ENCODE peak calls at places on chromosomes 3 and 15, in seven cellular contexts. One of them, this sample, is unnamed.

GRCh38 chr15:63503739-63504246 is 600 bp upstream of the USP3 start:
- DNase-seq in thoracic aorta: peak
- DNase-seq in mesothelial cell of epicardium: no peak
- DNase-seq in cardiac muscle cell: peak
- DNase-seq in mammary epithelial cell: peak
- DNase-seq in body of pancreas: peak
- DNase-seq in spleen: peak
- DNase-seq in this sample: no peak

GRCh38 chr15:81253846-81254245 is 57.2 kb downstream of the IL16 start:
- DNase-seq in body of pancreas: no peak
- DNase-seq in thoracic aorta: no peak
- DNase-seq in cardiac muscle cell: no peak
- DNase-seq in mesothelial cell of epicardium: no peak
- DNase-seq in spleen: no peak
- DNase-seq in mammary epithelial cell: no peak
- DNase-seq in this sample: no peak

GRCh38 chr3:120094776-120095225 is 554 bp upstream of the GSK3B start:
- DNase-seq in mesothelial cell of epicardium: no peak
- DNase-seq in body of pancreas: peak
- DNase-seq in spleen: peak
- DNase-seq in mammary epithelial cell: peak
- DNase-seq in cardiac muscle cell: peak
- DNase-seq in thoracic aorta: peak
- DNase-seq in this sample: peak

GRCh38 chr15:52678036-52678467 is 1.1 kb downstream of the ATOSA start:
- DNase-seq in spleen: peak
- DNase-seq in mammary epithelial cell: peak
- DNase-seq in mesothelial cell of epicardium: peak
- DNase-seq in thoracic aorta: peak
- DNase-seq in cardiac muscle cell: peak
- DNase-seq in body of pancreas: peak
- DNase-seq in this sample: no peak

GRCh38 chr3:158106773-158107461 is 697 bp upstream of the SHOX2 start:
- DNase-seq in thoracic aorta: no peak
- DNase-seq in mesothelial cell of epicardium: peak
- DNase-seq in spleen: peak
- DNase-seq in cardiac muscle cell: no peak
- DNase-seq in mammary epithelial cell: peak
- DNase-seq in body of pancreas: peak
- DNase-seq in this sample: no peak

GRCh38 chr3:53150247-53151085 is 10.5 kb upstream of the PRKCD start:
- DNase-seq in body of pancreas: peak
- DNase-seq in spleen: no peak
- DNase-seq in mesothelial cell of epicardium: no peak
- DNase-seq in cardiac muscle cell: no peak
- DNase-seq in thoracic aorta: no peak
- DNase-seq in mammary epithelial cell: peak
- DNase-seq in this sample: peak

GRCh38 chr15:69308949-69309348 is 10.2 kb downstream of the PAQR5 start:
- DNase-seq in cardiac muscle cell: no peak
- DNase-seq in spleen: no peak
- DNase-seq in mesothelial cell of epicardium: no peak
- DNase-seq in body of pancreas: no peak
- DNase-seq in thoracic aorta: no peak
- DNase-seq in mammary epithelial cell: no peak
- DNase-seq in this sample: no peak

GRCh38 chr3:131109156-131109555 is 82.5 kb downstream of the NEK11 start:
- DNase-seq in mammary epithelial cell: no peak
- DNase-seq in cardiac muscle cell: no peak
- DNase-seq in mesothelial cell of epicardium: no peak
- DNase-seq in thoracic aorta: no peak
- DNase-seq in spleen: no peak
- DNase-seq in body of pancreas: no peak
- DNase-seq in this sample: no peak

GRCh38 chr3:105615814-105616213 is 249.1 kb downstream of the ALCAM start:
- DNase-seq in cardiac muscle cell: no peak
- DNase-seq in spleen: no peak
- DNase-seq in thoracic aorta: no peak
- DNase-seq in mammary epithelial cell: no peak
- DNase-seq in body of pancreas: no peak
- DNase-seq in mesothelial cell of epicardium: no peak
- DNase-seq in this sample: no peak

GRCh38 chr15:31079519-31079918 is 22.0 kb downstream of the TRPM1 start:
- DNase-seq in body of pancreas: no peak
- DNase-seq in cardiac muscle cell: no peak
- DNase-seq in mesothelial cell of epicardium: no peak
- DNase-seq in mammary epithelial cell: peak
- DNase-seq in thoracic aorta: no peak
- DNase-seq in spleen: no peak
- DNase-seq in this sample: no peak

GRCh38 chr3:196117809-196118208 is 35.9 kb upstream of the TFRC start:
- DNase-seq in mesothelial cell of epicardium: no peak
- DNase-seq in mammary epithelial cell: no peak
- DNase-seq in cardiac muscle cell: no peak
- DNase-seq in body of pancreas: no peak
- DNase-seq in thoracic aorta: no peak
- DNase-seq in spleen: no peak
- DNase-seq in this sample: no peak

GRCh38 chr15:67105065-67105951 is 39.9 kb downstream of the SMAD3 start:
- DNase-seq in mesothelial cell of epicardium: no peak
- DNase-seq in mammary epithelial cell: peak
- DNase-seq in spleen: peak
- DNase-seq in thoracic aorta: peak
- DNase-seq in body of pancreas: peak
- DNase-seq in cardiac muscle cell: no peak
- DNase-seq in this sample: no peak

GRCh38 chr3:5569152-5569551 is 381.6 kb downstream of the EDEM1 start:
- DNase-seq in body of pancreas: no peak
- DNase-seq in mammary epithelial cell: no peak
- DNase-seq in mesothelial cell of epicardium: no peak
- DNase-seq in spleen: no peak
- DNase-seq in cardiac muscle cell: no peak
- DNase-seq in thoracic aorta: no peak
- DNase-seq in this sample: no peak

GRCh38 chr3:161409069-161409468 is 37.8 kb upstream of the SPTSSB start:
- DNase-seq in cardiac muscle cell: no peak
- DNase-seq in body of pancreas: peak
- DNase-seq in thoracic aorta: no peak
- DNase-seq in mesothelial cell of epicardium: no peak
- DNase-seq in mammary epithelial cell: peak
- DNase-seq in spleen: no peak
- DNase-seq in this sample: no peak

DNA sequence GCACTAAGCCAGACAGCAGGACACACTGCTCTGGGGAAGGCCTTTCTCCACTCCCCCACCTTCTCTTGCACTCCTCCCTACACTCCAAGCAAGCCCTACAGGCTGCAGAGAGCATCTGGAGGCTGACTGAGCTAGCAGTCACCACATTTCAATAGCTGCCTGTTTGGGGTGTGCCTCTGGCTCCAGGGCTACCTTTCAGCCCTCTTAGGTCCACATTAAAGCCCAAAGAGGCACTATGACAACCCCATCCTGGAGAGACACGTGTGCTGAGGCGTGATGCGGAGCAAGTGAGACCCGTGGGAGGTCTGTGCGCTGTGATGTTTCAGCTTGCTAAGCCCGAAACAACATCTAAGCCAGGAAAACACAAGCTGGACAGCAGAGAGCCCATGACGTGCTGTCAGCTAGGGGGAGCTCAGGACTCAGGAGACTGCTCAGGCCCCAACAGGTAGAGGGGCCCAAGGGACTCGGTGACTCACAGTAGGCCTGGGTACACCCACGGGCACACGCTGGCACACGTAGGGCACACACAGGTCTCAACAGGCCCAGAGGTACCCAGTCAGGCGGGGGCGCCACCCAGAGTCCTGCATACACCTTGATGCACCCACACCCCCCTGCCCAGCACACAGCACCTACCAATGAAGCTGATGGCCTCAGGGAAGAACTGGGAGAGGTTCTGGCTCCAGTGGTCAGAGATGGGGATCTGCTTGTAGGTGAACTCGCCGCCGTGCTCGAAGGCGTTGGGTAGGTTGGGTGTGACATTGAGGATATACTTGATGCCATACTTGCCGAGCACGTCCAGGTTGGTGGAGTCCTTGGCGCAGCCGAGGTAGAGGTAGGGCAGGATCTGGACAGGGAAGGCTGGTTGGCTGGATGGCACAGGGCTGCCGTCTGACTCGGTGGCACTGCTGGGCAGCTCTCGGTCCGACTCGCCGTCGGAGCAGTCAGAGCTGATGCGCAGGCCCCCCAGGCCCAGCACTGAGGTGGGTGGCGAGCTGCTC is 2.8 kb downstream of the DUSP7 start:
- DNase-seq in mammary epithelial cell: peak
- DNase-seq in mesothelial cell of epicardium: no peak
- DNase-seq in spleen: peak
- DNase-seq in body of pancreas: no peak
- DNase-seq in thoracic aorta: no peak
- DNase-seq in cardiac muscle cell: no peak
- DNase-seq in this sample: no peak
- TF ChIP-seq CTCF in mammary epithelial cell: peak
- TF ChIP-seq CTCF in mesothelial cell of epicardium: no peak
- TF ChIP-seq CTCF in spleen: no peak
- TF ChIP-seq CTCF in body of pancreas: no peak
- TF ChIP-seq CTCF in thoracic aorta: no peak
- TF ChIP-seq CTCF in cardiac muscle cell: peak
- TF ChIP-seq CTCF in this sample: peak

GRCh38 chr3:72041531-72041930 is 256.6 kb upstream of the PROK2 start:
- DNase-seq in cardiac muscle cell: no peak
- DNase-seq in spleen: no peak
- DNase-seq in body of pancreas: no peak
- DNase-seq in thoracic aorta: no peak
- DNase-seq in mesothelial cell of epicardium: no peak
- DNase-seq in mammary epithelial cell: no peak
- DNase-seq in this sample: no peak
- TF ChIP-seq CTCF in cardiac muscle cell: no peak
- TF ChIP-seq CTCF in spleen: no peak
- TF ChIP-seq CTCF in body of pancreas: no peak
- TF ChIP-seq CTCF in thoracic aorta: no peak
- TF ChIP-seq CTCF in mesothelial cell of epicardium: no peak
- TF ChIP-seq CTCF in mammary epithelial cell: no peak
- TF ChIP-seq CTCF in this sample: peak

DNA sequence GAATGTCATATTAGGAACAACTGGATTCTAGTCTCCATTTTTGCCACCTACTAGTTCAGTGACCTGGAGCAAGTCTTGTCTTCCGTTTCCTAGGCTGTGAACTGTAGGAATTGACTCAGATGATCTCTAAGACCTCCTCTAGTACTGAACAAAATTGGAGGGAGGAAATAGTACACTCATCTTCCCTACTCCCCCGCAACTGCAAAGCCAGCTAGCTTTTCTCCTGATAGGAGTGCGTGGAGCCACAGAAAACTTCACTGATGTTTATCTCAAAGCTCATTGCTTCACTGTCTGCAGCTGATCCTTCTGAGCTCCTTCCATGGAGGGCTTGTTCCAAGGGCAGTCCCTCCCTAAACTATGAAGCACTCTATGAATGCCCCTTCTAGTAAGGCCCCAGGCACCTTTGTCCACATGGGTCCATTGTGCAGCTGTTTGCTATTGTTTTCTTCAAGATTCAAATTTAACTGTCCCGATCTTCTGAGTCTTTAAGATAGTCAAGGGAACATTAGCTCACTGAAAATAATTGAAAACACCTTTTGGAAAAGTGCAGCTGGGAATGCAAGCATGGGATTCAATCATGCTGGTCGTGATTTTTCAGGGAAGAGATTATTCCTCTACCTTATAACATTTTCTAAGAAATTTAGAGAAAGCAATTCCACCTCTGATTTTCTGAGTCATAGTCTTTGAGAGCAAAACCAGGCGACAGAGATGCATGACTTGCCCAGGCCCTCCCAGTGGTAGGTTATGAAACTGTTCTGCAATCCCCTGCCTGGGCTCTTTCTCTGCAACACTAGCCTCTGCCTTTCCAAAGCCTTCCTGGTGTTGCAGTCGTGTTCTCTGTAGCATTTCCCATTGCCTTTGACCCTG is 24.3 kb downstream of the FILIP1L start:
- DNase-seq in mammary epithelial cell: peak
- DNase-seq in cardiac muscle cell: no peak
- DNase-seq in spleen: no peak
- DNase-seq in body of pancreas: no peak
- DNase-seq in mesothelial cell of epicardium: no peak
- DNase-seq in thoracic aorta: no peak
- DNase-seq in this sample: no peak
- TF ChIP-seq CTCF in mammary epithelial cell: peak
- TF ChIP-seq CTCF in cardiac muscle cell: peak
- TF ChIP-seq CTCF in spleen: peak
- TF ChIP-seq CTCF in body of pancreas: no peak
- TF ChIP-seq CTCF in mesothelial cell of epicardium: no peak
- TF ChIP-seq CTCF in thoracic aorta: peak
- TF ChIP-seq CTCF in this sample: peak

GRCh38 chr3:111618945-111619344 is 23.8 kb upstream of the ZBED2 start:
- DNase-seq in thoracic aorta: no peak
- DNase-seq in spleen: no peak
- DNase-seq in mammary epithelial cell: no peak
- DNase-seq in body of pancreas: no peak
- DNase-seq in mesothelial cell of epicardium: no peak
- DNase-seq in cardiac muscle cell: no peak
- DNase-seq in this sample: no peak

GRCh38 chr3:111619833-111620232 is 24.7 kb upstream of the ZBED2 start:
- DNase-seq in mesothelial cell of epicardium: no peak
- DNase-seq in cardiac muscle cell: no peak
- DNase-seq in spleen: no peak
- DNase-seq in body of pancreas: no peak
- DNase-seq in thoracic aorta: no peak
- DNase-seq in mammary epithelial cell: peak
- DNase-seq in this sample: no peak

GRCh38 chr3:111617912-111618601 is 22.9 kb upstream of the ZBED2 start:
- DNase-seq in mammary epithelial cell: peak
- DNase-seq in thoracic aorta: no peak
- DNase-seq in spleen: no peak
- DNase-seq in body of pancreas: no peak
- DNase-seq in mesothelial cell of epicardium: no peak
- DNase-seq in cardiac muscle cell: no peak
- DNase-seq in this sample: peak

GRCh38 chr3:111617406-111617805 is 22.3 kb upstream of the ZBED2 start:
- DNase-seq in body of pancreas: no peak
- DNase-seq in spleen: no peak
- DNase-seq in mammary epithelial cell: no peak
- DNase-seq in mesothelial cell of epicardium: no peak
- DNase-seq in cardiac muscle cell: no peak
- DNase-seq in thoracic aorta: no peak
- DNase-seq in this sample: no peak

GRCh38 chr3:111621535-111621934 is 26.4 kb upstream of the ZBED2 start:
- DNase-seq in spleen: no peak
- DNase-seq in thoracic aorta: no peak
- DNase-seq in body of pancreas: no peak
- DNase-seq in cardiac muscle cell: peak
- DNase-seq in mesothelial cell of epicardium: no peak
- DNase-seq in mammary epithelial cell: no peak
- DNase-seq in this sample: no peak
- TF ChIP-seq CTCF in spleen: no peak
- TF ChIP-seq CTCF in thoracic aorta: no peak
- TF ChIP-seq CTCF in body of pancreas: no peak
- TF ChIP-seq CTCF in cardiac muscle cell: peak
- TF ChIP-seq CTCF in mesothelial cell of epicardium: no peak
- TF ChIP-seq CTCF in mammary epithelial cell: peak
- TF ChIP-seq CTCF in this sample: peak

GRCh38 chr15:78315686-78316085 is 16.3 kb upstream of the SKIC8 start:
- DNase-seq in mesothelial cell of epicardium: no peak
- DNase-seq in thoracic aorta: no peak
- DNase-seq in mammary epithelial cell: no peak
- DNase-seq in cardiac muscle cell: peak
- DNase-seq in body of pancreas: no peak
- DNase-seq in spleen: no peak
- DNase-seq in this sample: no peak
- TF ChIP-seq CTCF in mesothelial cell of epicardium: no peak
- TF ChIP-seq CTCF in thoracic aorta: no peak
- TF ChIP-seq CTCF in mammary epithelial cell: no peak
- TF ChIP-seq CTCF in cardiac muscle cell: no peak
- TF ChIP-seq CTCF in body of pancreas: no peak
- TF ChIP-seq CTCF in spleen: no peak
- TF ChIP-seq CTCF in this sample: peak

This sample was measured in chondrocyte.